ENCODE peak calls at places on chromosomes 5 and 9, in eight cellular contexts. U is ascending aorta, H is left ventricle myocardium inferior, Q is fibroblast of lung, J is psoas muscle, I is A549, F is GM23248, N is prostate gland. A is an unnamed sample. For H3K4me1, the result is how much of the 10 kb centered on the place peaks cover.

GRCh38 chr9:95533996-95534680 is 17.4 kb upstream of the PTCH1 start:
- DNase-seq in U (no peak), H (no peak), Q (no peak), J (no peak), I (no peak), F (no peak), N (no peak), A (no peak)

GRCh38 chr5:12467799-12468198 is 563.6 kb upstream of the CTNND2 start:
- DNase-seq in U (no peak), H (no peak), Q (no peak), J (no peak), I (no peak), F (no peak), N (no peak), A (no peak)

GRCh38 chr5:34449639-34450038 is 206.5 kb upstream of the RAI14 start:
- DNase-seq in U (no peak), H (no peak), Q (no peak), J (no peak), I (no peak), F (no peak), N (no peak), A (no peak)

GRCh38 chr5:42513246-42513645 is 90.0 kb downstream of the GHR start:
- DNase-seq in U (no peak), H (no peak), Q (no peak), J (no peak), I (no peak), F (no peak), N (no peak), A (no peak)

GRCh38 chr9:107784235-107784958 is 294.8 kb upstream of the KLF4 start:
- DNase-seq in U (no peak), H (peak), Q (peak), J (peak), I (no peak), F (peak), N (no peak), A (no peak)

GRCh38 chr5:14463629-14464028 is 118.0 kb upstream of the OTULINL start:
- DNase-seq in U (no peak), H (no peak), Q (peak), J (no peak), I (peak), F (peak), N (no peak), A (no peak)

GRCh38 chr9:78973906-78974305 is 597.9 kb upstream of the TLE4 start:
- DNase-seq in U (no peak), H (no peak), Q (peak), J (no peak), I (peak), F (peak), N (no peak), A (no peak)

GRCh38 chr9:16484744-16485143 is 385.7 kb downstream of the BNC2 start:
- DNase-seq in U (no peak), H (no peak), Q (peak), J (no peak), I (no peak), F (no peak), N (no peak), A (no peak)

GRCh38 chr5:38845555-38846378 is at the start of gene OSMR:
- DNase-seq in U (peak), H (peak), Q (peak), J (peak), I (peak), F (peak), N (peak), A (peak)

GRCh38 chr5:122091942-122092600 is 14.0 kb upstream of the LOX start:
- DNase-seq in U (no peak), H (no peak), Q (peak), J (no peak), I (no peak), F (peak), N (no peak), A (peak)

GRCh38 chr5:71924980-71925379 is 182.3 kb upstream of the MAP1B start:
- DNase-seq in U (no peak), H (no peak), Q (peak), J (no peak), I (no peak), F (peak), N (peak), A (no peak)

GRCh38 chr5:14824490-14824889 is 47.1 kb downstream of the ANKH start:
- DNase-seq in U (no peak), H (no peak), Q (no peak), J (no peak), I (no peak), F (no peak), N (no peak), A (no peak)

GRCh38 chr5:180296778-180297177 is 4.9 kb upstream of the MAPK9 start:
- DNase-seq in U (no peak), H (no peak), Q (peak), J (no peak), I (no peak), F (peak), N (no peak), A (no peak)

GRCh38 chr9:35563791-35564197 is 41.3 kb upstream of the TESK1 start:
- DNase-seq in U (peak), H (peak), Q (no peak), J (peak), I (no peak), F (no peak), N (no peak), A (peak)

GRCh38 chr5:60453186-60453976 is 246.6 kb downstream of the DEPDC1B start:
- DNase-seq in U (no peak), H (no peak), Q (no peak), J (no peak), I (no peak), F (no peak), N (no peak), A (no peak)

GRCh38 chr9:127388037-127388855 is 8.7 kb upstream of the SLC2A8 start:
- DNase-seq in U (peak), H (peak), Q (peak), J (no peak), I (peak), F (peak), N (no peak), A (no peak)

GRCh38 chr9:82560036-82560435 is 502.9 kb downstream of the RASEF start:
- DNase-seq in U (no peak), H (no peak), Q (no peak), J (no peak), I (no peak), F (no peak), N (no peak), A (no peak)

GRCh38 chr9:17280350-17281012 is 145.6 kb downstream of the CNTLN start:
- DNase-seq in U (no peak), H (no peak), Q (peak), J (no peak), I (no peak), F (peak), N (no peak), A (no peak)

GRCh38 chr9:83231039-83231438 is 168.1 kb upstream of the RASEF start:
- DNase-seq in U (no peak), H (no peak), Q (no peak), J (no peak), I (no peak), F (peak), N (no peak), A (peak)

GRCh38 chr5:14880688-14881087 is 9.1 kb upstream of the ANKH start:
- DNase-seq in U (no peak), H (no peak), Q (no peak), J (no peak), I (no peak), F (peak), N (no peak), A (no peak)

GRCh38 chr5:165502893-165503696 is 1997.7 kb downstream of the MAT2B start:
- DNase-seq in U (no peak), H (no peak), Q (peak), J (no peak), I (no peak), F (no peak), N (no peak), A (no peak)

DNA sequence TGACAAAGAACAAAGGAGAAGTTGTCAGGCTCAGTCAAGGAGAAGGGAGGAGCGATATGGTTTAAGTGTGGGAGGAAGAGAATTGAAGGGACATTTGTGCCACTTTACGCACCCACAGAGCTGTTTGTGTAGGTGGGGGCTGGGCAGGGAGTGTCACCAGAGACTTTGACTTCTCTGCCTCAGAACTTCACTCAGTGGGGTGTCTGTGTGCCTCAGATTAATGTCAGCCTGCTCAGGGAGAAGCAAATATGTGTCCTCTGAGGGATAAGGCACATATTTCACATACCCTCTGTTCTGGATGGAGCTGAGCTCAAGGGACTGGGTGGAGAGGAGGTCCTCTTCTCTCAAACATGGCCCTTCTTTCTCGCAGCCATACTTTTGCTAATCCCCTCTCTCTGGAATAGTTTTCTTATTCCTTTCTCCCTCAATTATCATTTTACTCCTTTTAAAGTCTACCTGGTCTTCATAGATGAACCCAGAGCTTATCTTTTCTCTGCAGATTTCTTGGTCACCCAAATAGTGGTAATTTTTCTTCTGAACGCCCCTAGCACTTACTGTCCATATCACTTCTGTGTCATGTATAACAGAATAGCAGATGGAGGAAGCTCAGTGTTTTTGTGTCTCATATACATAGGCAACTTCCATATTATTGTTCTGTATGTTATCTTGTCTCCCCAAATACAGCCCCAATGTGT is 77.0 kb downstream of the IQGAP2 start:
- DNase-seq in U (no peak), H (no peak), Q (no peak), J (no peak), I (no peak), F (no peak), N (no peak), A (no peak)
- H3K4me1 ChIP-seq in U (under half), H (under half), Q (under half), J (under half), I (under half), F (under half), N (under half), A (under half)

GRCh38 chr9:114370251-114370984 is 17.4 kb downstream of the AKNA start:
- DNase-seq in U (no peak), H (no peak), Q (no peak), J (no peak), I (no peak), F (no peak), N (no peak), A (peak)

GRCh38 chr9:114369567-114370240 is 18.1 kb downstream of the AKNA start:
- DNase-seq in U (no peak), H (no peak), Q (no peak), J (no peak), I (no peak), F (no peak), N (no peak), A (no peak)

GRCh38 chr9:114371986-114372917 is 15.5 kb downstream of the AKNA start:
- DNase-seq in U (no peak), H (no peak), Q (peak), J (no peak), I (no peak), F (peak), N (no peak), A (no peak)

GRCh38 chr9:114371343-114371985 is 16.3 kb downstream of the AKNA start:
- DNase-seq in U (no peak), H (no peak), Q (no peak), J (no peak), I (no peak), F (no peak), N (no peak), A (no peak)

DNA sequence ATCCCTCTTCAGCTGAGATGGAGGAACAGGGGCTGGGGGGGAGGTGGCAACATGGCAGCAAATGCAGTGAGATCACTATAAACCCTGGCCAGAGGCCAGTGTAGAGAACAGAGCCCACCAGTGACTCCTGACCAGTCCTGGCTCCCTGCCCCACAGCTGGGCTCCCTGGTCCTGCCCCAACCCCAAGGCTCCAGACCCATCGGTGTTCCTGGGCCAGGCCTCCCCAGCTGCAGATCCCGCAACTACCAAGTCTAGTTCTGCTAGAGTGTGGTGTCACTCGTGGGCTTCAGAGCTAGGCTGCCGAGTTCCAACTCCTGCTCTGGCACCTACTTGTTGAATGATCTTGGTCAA is 16.8 kb downstream of the AKNA start:
- DNase-seq in U (no peak), H (no peak), Q (no peak), J (no peak), I (no peak), F (no peak), N (no peak), A (no peak)
- H3K4me1 ChIP-seq in U (under half), H (under half), Q (under half), J (under half), I (under half), F (under half), N (under half), A (under half)

GRCh38 chr9:19430201-19430760 is 21.5 kb downstream of the ACER2 start:
- DNase-seq in U (no peak), H (no peak), Q (no peak), J (no peak), I (no peak), F (no peak), N (no peak), A (no peak)
- H3K4me1 ChIP-seq in U (under half), H (under half), Q (under half), J (under half), I (under half), F (under half), N (under half), A (under half)

GRCh38 chr5:95080456-95080855 is 204.4 kb downstream of the MCTP1 start:
- DNase-seq in U (no peak), H (no peak), Q (peak), J (no peak), I (no peak), F (no peak), N (no peak), A (no peak)
- H3K4me1 ChIP-seq in U (under half), H (under half), Q (under half), J (under half), I (under half), F (under half), N (under half), A (under half)

DNA sequence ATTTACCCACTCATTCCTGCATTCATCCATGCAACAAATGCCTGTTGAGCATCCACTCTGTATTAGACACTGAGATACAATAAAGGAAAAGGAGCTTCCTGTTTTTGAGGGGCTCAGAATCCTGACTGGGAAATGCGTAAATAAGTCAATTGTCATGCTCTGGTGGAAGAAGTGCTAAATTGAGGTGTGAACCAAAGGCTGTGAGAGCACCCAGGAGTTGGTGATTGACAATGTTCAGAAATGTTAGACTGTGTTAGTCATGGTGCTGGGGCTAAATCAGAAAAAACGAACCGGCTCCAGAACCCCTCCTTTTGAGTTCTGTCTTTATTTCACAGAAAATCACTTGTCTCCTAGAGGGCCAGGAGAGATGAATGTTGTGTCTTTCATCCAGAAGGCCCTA is 558.6 kb upstream of the SGCD start:
- DNase-seq in U (no peak), H (no peak), Q (no peak), J (no peak), I (no peak), F (no peak), N (no peak), A (no peak)
- H3K4me1 ChIP-seq in U (under half), H (under half), Q (under half), J (under half), I (under half), F (under half), N (under half), A (under half)

GRCh38 chr9:33448159-33448511 is 742 bp upstream of the AQP3 start:
- DNase-seq in U (no peak), H (no peak), Q (no peak), J (no peak), I (no peak), F (no peak), N (peak), A (no peak)
- H3K4me1 ChIP-seq in U (under half), H (under half), Q (under half), J (under half), I (under half), F (under half), N (under half), A (under half)

GRCh38 chr5:74640450-74641013 is at the start of gene ENC1:
- DNase-seq in U (peak), H (peak), Q (peak), J (peak), I (peak), F (peak), N (peak), A (peak)

GRCh38 chr5:74641778-74642542 is 1.4 kb upstream of the ENC1 start:
- DNase-seq in U (peak), H (peak), Q (peak), J (no peak), I (no peak), F (peak), N (peak), A (peak)

GRCh38 chr5:74643160-74643562 is 2.6 kb upstream of the ENC1 start:
- DNase-seq in U (no peak), H (no peak), Q (peak), J (no peak), I (no peak), F (peak), N (no peak), A (no peak)

GRCh38 chr5:74641014-74641777 is 668 bp upstream of the ENC1 start:
- DNase-seq in U (peak), H (peak), Q (peak), J (peak), I (peak), F (peak), N (peak), A (peak)

DNA sequence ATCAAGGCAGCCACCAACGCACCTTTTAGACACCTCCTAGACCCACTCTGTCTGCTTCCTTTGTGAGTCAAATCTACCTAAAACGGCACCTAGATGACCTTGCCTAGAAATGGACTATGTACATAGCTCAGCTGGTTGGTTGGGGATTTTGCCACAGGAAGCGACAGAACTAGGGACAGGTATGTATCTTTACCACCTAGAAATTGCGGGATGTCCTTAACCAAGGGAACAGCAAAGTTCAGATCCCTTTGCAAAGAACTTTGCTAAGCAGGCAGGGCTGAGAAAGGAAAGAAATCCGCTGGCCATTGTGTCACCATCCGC is 2.0 kb upstream of the ENC1 start:
- DNase-seq in U (no peak), H (no peak), Q (no peak), J (no peak), I (no peak), F (peak), N (no peak), A (no peak)
- H3K4me1 ChIP-seq in U (under half), H (half or more), Q (under half), J (under half), I (under half), F (under half), N (under half), A (under half)

DNA sequence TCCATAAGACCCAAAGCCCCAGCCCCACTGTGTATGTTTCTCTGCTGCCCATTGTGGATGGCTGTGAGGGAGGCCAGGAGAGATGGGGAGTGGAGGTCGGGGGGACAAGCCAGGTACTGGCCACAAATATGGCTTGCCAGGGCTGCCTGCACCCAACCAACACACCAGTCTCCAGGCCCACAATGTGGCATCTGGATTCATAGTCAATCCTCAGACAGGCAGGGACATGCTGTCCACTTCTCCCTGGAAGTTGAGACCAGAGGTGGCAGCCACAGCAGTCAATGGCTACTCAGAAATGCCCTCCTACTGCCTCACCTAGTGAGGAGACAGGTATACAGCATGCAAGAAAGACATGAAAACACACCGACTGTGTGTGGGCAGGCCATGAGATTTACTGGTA is 61.2 kb upstream of the SLC25A51 start:
- DNase-seq in U (no peak), H (no peak), Q (no peak), J (no peak), I (no peak), F (no peak), N (no peak), A (no peak)
- H3K4me1 ChIP-seq in U (under half), H (under half), Q (under half), J (under half), I (half or more), F (under half), N (under half), A (under half)

GRCh38 chr5:134215757-134216156 is 10.1 kb downstream of the PPP2CA start:
- DNase-seq in U (no peak), H (no peak), Q (no peak), J (no peak), I (no peak), F (no peak), N (no peak), A (no peak)
- H3K4me1 ChIP-seq in U (under half), H (half or more), Q (under half), J (half or more), I (under half), F (under half), N (under half), A (under half)